ENCODE peak calls at places on chromosomes 12 and 14, in ten cellular contexts. L is GM12892, V is GM12891, A is endothelial cell of umbilical vein, P is HepG2, W is HCT116, M is transverse colon, G is spleen, X is GM12878, B is SK-N-MC. Q is an unnamed sample.

GRCh38 chr14:61188196-61188595 is 92.9 kb downstream of the TMEM30B start:
- DNase-seq in M (no peak), L (no peak), X (no peak), A (peak), V (no peak), W (no peak), B (no peak), P (no peak), G (no peak), Q (no peak)

GRCh38 chr12:14849664-14850063 is 6.3 kb upstream of the ART4 start:
- DNase-seq in B (no peak), L (no peak), V (no peak), A (peak), P (no peak), G (no peak), W (no peak), M (no peak), X (no peak), Q (no peak)

GRCh38 chr12:128551266-128552025 is 272.3 kb downstream of the SLC15A4 start:
- DNase-seq in W (no peak), G (no peak), A (no peak), L (no peak), B (no peak), X (no peak), V (no peak), M (no peak), P (no peak), Q (no peak)

GRCh38 chr14:44833376-44833775 is 128.4 kb downstream of the KLHL28 start:
- DNase-seq in P (no peak), A (no peak), G (no peak), B (no peak), L (no peak), W (peak), M (no peak), X (no peak), V (no peak), Q (no peak)

GRCh38 chr14:52351561-52352491 is 37.7 kb downstream of the PTGER2 start:
- DNase-seq in P (no peak), V (no peak), L (no peak), A (no peak), B (no peak), X (peak), M (no peak), W (no peak), G (no peak), Q (no peak)

GRCh38 chr14:64467131-64467530 is 1.8 kb downstream of the AKAP5 start:
- DNase-seq in W (no peak), V (no peak), A (no peak), G (no peak), M (no peak), P (no peak), L (no peak), X (no peak), B (no peak), Q (no peak)

GRCh38 chr14:54794796-54795195 is 107.8 kb downstream of the GCH1 start:
- DNase-seq in A (no peak), X (no peak), M (no peak), W (no peak), L (no peak), G (no peak), V (no peak), B (no peak), P (no peak), Q (no peak)

GRCh38 chr12:54980341-54980740 is 4.2 kb downstream of the TESPA1 start:
- DNase-seq in A (no peak), W (no peak), V (no peak), M (no peak), B (no peak), G (no peak), L (no peak), X (no peak), P (no peak), Q (no peak)

GRCh38 chr14:72000907-72001306 is 68.7 kb downstream of the RGS6 start:
- DNase-seq in M (no peak), G (no peak), B (no peak), X (peak), L (no peak), W (no peak), P (no peak), V (no peak), A (no peak), Q (no peak)

GRCh38 chr12:60830381-60830780 is 1234.6 kb downstream of the SLC16A7 start:
- DNase-seq in X (no peak), A (no peak), W (no peak), G (no peak), V (no peak), P (no peak), L (no peak), M (no peak), B (no peak), Q (no peak)

GRCh38 chr12:100842156-100842555 is 47.6 kb downstream of the ANO4 start:
- DNase-seq in B (no peak), A (peak), W (no peak), V (no peak), P (no peak), M (no peak), G (no peak), L (no peak), X (no peak), Q (no peak)

GRCh38 chr12:73106296-73106695 is 834.1 kb downstream of the TRHDE start:
- DNase-seq in W (no peak), P (no peak), M (no peak), B (no peak), L (no peak), V (no peak), G (no peak), A (no peak), X (no peak), Q (no peak)

GRCh38 chr12:17992002-17992656 is 97.9 kb downstream of the RERGL start:
- DNase-seq in V (peak), G (no peak), B (peak), X (peak), A (peak), M (no peak), L (no peak), P (peak), W (peak), Q (no peak)

GRCh38 chr14:32121948-32122347 is 44.8 kb downstream of the ARHGAP5 start:
- DNase-seq in L (no peak), X (no peak), G (no peak), V (no peak), M (no peak), B (no peak), W (no peak), P (no peak), A (no peak), Q (no peak)

GRCh38 chr14:96038558-96038919 is 623 bp upstream of the C14orf132 start:
- DNase-seq in X (no peak), G (no peak), P (no peak), A (peak), M (no peak), W (peak), V (no peak), L (no peak), B (no peak), Q (no peak)

GRCh38 chr14:96037891-96038557 is 1.1 kb upstream of the C14orf132 start:
- DNase-seq in X (no peak), W (peak), L (no peak), B (no peak), M (peak), P (no peak), G (no peak), A (no peak), V (no peak), Q (peak)

GRCh38 chr14:96039633-96040311 is 610 bp downstream of the C14orf132 start:
- DNase-seq in A (peak), P (no peak), V (no peak), M (no peak), L (no peak), X (no peak), G (no peak), W (no peak), B (no peak), Q (no peak)

GRCh38 chr14:96040836-96041371 is 1.7 kb downstream of the C14orf132 start:
- DNase-seq in W (no peak), X (no peak), V (no peak), L (no peak), A (no peak), P (no peak), B (no peak), M (no peak), G (no peak), Q (no peak)

DNA sequence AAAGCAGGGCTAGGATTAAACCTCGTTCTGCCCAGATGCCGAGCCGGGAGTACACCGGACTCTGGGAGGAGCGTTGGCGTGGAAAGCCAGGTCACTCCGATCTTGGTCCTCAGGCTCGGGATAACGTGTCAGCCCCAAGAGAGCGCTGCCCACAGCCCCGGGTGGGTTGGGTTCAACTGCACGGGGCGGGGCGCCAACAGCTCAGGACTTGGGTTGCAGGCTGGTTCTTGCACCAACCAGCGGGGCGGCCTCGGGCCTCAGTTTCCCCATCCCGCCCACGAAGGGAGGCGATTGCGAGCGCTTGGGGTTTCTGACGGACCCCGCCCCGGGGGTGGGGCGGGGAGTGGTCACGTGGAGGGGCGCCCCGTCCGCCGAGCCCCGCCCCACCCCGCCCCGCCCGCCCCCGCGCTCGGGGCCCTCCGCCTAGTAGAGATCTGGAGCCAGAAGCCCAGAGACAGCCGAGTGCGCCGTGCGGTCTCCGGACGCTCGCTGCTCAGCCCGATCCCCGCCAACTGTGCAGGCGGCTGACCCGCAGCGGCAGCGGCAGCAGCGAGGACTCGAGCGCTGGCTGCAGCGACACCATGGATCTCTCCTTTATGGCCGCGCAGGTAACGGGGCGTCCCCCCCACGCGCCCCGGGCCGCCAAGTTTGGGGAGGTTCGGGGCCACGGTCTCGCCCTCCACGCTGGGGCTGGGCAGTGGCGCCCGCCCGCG is at the start of gene C14orf132:
- DNase-seq in A (peak), B (no peak), M (peak), G (peak), V (peak), P (no peak), X (no peak), L (peak), W (peak), Q (no peak)
- TF ChIP-seq POLR2AphosphoS5 in A (no peak), B (peak), M (peak), G (peak), V (no peak), P (no peak), X (no peak), L (no peak), W (peak), Q (no peak)

DNA sequence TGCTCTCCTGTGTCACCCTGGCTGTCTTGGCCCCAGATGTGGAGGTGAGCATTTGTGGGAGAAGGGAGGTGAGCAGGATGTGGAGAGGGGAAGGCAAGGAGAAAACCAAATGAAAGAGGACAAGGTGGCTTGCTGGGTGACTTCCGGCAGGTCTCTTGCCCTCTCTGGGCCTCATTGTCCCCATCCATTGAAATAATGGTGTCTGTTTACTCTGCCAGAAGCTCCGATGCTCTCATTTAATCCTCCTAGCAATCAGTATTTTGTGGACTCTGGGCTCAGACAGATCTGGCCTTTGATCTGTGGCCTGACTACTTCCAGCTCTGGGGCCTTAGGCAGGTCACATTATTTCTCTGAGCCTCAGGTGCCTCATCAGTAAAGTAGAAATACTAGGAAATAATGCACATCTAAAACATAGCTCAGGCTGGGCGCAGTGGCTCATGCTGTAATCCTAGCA is 30.6 kb downstream of the MVK start:
- DNase-seq in B (no peak), W (no peak), P (peak), A (no peak), G (no peak), M (no peak), L (no peak), X (no peak), V (no peak), Q (no peak)
- TF ChIP-seq POLR2AphosphoS5 in B (no peak), W (no peak), P (no peak), A (no peak), G (no peak), M (no peak), L (no peak), X (no peak), V (no peak), Q (no peak)

DNA sequence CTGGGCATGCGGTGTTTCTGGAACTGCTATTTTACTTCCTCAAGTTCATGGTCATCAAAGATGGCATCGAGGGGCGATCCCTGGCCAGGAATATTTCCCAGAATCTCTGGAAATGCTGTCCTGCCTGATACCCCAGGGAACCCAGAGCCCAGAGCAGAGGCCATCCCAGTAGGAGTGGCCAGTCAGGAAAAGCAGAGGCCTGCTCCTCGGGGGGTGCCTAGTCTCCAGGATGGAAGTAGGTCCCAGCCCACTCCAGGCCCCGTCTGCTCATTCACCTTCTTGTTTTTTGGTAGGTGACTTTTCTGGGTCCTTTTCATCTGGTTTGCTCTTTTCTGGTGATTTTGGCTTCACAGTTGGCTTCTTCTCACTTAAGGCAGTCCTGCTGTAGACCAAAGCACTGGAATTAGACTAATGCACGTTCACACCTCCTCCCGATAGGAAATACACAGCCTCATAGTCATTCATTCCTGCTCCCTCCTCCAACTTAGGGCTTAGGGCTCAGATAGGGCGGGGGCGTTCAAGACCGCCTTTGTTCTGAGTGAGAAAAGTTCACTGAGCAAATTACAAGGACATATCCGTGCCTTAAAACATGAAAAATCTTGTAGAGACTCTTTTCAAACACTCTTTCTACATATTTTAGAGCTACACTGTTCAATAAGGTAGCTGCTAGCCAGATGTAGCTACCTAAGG is 51.1 kb downstream of the TRAFD1 start:
- DNase-seq in G (peak), X (no peak), L (no peak), B (no peak), M (no peak), W (no peak), A (no peak), V (no peak), P (no peak), Q (no peak)
- TF ChIP-seq POLR2AphosphoS5 in G (no peak), X (no peak), L (no peak), B (no peak), M (no peak), W (no peak), A (no peak), V (no peak), P (no peak), Q (no peak)

DNA sequence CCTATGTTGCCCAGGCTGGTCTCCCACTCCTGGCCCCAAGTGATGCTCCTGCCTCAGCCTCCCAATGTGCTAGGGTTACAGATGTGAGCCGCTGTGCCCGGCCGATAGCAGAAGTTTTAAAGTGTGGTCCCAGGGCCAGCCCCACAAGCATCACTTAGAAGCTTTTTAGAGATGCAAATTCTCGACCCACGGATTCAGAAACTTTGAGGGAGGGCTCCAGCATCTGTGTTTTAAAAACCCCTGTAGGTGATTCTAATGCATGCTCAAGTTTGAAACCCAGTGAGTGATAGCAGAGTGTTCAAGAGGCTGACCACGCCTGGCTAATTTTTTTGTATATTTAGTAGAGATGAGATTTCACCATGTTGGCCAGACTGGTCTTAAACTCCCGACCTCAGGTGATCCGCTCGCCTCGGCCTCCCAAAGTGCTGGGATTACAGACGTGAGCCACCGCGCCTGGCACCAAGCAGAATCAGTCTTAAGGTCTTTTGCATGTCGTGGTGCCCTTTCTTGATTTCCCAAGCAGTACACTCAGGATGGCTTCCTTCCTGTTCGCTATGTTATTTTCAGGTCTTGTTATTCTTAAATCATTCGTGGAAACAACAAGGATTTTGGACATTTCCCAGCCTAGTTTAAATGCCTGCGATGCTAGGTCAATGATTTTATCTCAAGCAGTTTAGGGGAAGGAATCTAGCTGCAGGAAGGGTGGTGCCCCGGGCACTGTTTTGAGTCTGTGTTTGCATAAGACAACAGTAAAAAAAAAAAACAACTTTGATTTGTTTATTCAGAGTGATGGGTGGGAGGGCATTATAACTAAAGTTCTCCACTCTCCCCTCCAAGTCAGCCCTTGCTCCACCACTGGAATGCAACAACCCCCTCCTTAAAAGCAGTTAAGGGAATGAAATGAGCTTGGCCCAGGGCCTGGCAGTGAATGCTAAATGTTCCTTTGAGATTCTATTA is 9.2 kb upstream of the RILPL2 start:
- DNase-seq in A (peak), L (no peak), M (no peak), P (no peak), W (no peak), B (no peak), V (no peak), X (no peak), G (no peak), Q (no peak)
- TF ChIP-seq POLR2AphosphoS5 in A (peak), L (no peak), M (no peak), P (no peak), W (no peak), B (no peak), V (no peak), X (no peak), G (no peak), Q (peak)

GRCh38 chr14:63045612-63046320 is 508 bp upstream of the KCNH5 start:
- DNase-seq in G (no peak), W (no peak), B (no peak), L (peak), V (no peak), P (peak), X (no peak), A (no peak), M (no peak), Q (no peak)

GRCh38 chr14:63050694-63051093 is 5.4 kb upstream of the KCNH5 start:
- DNase-seq in M (no peak), A (no peak), L (no peak), X (no peak), V (no peak), P (no peak), G (no peak), W (no peak), B (no peak), Q (no peak)

GRCh38 chr14:63051301-63051700 is 6.0 kb upstream of the KCNH5 start:
- DNase-seq in V (no peak), B (no peak), M (no peak), G (no peak), L (no peak), A (no peak), W (no peak), P (no peak), X (no peak), Q (no peak)

GRCh38 chr14:63045234-63045611 is at the start of gene KCNH5:
- DNase-seq in A (peak), X (no peak), P (no peak), W (no peak), B (no peak), V (peak), L (peak), G (no peak), M (no peak), Q (no peak)

DNA sequence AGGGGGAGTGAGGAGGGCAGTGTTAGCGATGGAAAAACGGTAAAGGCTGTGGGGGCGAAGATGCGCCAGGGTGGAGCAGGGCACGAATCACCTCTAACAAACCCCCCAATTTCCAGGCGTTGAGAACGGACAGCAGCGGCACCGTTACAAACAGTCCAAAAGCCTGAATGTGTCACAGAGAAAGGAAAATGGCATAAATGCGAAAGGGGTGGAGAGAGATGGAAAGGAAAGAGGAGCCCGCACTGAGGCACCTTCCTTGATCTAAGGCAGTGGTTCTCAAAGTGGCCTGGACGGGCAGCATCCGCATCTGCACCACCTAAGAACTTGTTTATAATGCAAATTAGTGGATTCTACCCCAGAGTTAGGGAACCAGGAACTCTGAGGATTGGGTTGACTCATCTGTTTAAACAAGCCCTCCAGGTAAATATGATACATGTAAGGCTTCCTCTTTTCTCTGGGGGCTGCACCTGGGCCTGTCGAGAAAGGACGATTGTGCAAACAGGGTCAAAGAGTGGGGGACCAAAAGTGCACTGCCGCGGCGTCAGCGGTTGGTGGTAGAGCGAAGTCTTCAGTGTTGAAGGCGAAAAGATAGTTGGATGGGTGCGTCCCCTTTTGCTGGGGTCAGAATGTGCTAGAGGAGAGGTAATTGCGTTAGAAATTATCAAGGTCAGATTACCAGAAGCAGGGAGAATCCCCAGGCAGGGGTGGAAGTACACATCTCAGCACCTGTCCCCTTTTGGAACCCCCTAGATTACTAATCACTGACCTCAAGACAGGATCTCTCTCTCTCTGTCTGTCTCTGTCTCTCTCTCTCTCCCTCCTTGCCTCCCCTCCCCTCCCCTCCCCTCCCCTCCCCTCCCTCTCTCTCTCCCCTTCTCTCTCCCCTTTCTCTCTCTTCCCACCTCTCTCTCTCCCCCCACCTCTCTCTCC is 1.3 kb upstream of the KCNH5 start:
- DNase-seq in L (no peak), A (no peak), X (no peak), G (no peak), P (peak), M (no peak), V (no peak), W (no peak), B (no peak), Q (no peak)
- TF ChIP-seq POLR2AphosphoS5 in L (no peak), A (no peak), X (no peak), G (no peak), P (no peak), M (no peak), V (no peak), W (no peak), B (no peak), Q (no peak)

DNA sequence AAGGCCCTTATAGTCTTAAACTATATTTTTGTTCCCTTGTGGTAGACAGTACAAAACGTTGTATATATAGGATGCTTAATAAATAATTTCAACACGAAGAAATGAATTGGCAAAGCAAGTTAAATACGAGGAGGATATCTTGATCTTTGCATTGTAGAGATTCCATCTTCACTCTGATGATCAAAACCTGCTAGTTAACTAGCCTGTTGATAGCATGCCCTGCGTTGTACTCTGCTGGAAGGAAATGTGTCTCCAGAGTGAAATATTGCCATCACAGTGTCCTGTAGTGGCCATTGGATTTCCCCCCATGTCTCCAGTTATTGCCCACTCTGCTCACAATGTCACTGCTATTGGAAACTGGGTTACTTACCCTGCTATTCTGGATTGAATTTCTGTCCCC is 109.5 kb downstream of the PLEKHA5 start:
- DNase-seq in G (no peak), V (no peak), W (no peak), A (no peak), X (no peak), M (no peak), L (no peak), B (no peak), P (no peak), Q (no peak)
- TF ChIP-seq POLR2AphosphoS5 in G (no peak), V (no peak), W (no peak), A (no peak), X (no peak), M (no peak), L (no peak), B (no peak), P (no peak), Q (no peak)